ENCODE peak calls at places on chromosomes 1 and 21, in ten cellular contexts. V is sigmoid colon, I is upper lobe of left lung, J is tibial nerve, F is HepG2, L is SK-N-SH, Z is ovary, A is stomach, B is suprapubic skin, M is A549. U is an unnamed sample.

GRCh38 chr1:1173061-1173792 is 453 bp upstream of the TTLL10 start:
- DNase-seq in V (no peak), I (peak), J (no peak), F (no peak), L (no peak), Z (no peak), A (no peak), B (peak), M (no peak), U (no peak)

GRCh38 chr21:43330306-43330881 is 96.5 kb downstream of the SIK1 start:
- DNase-seq in V (no peak), I (no peak), J (no peak), F (no peak), L (no peak), Z (no peak), A (no peak), B (no peak), M (no peak), U (no peak)

GRCh38 chr21:41953831-41954653 is at the start of gene C2CD2:
- DNase-seq in V (peak), I (peak), J (no peak), F (peak), L (peak), Z (peak), A (peak), B (no peak), M (peak), U (peak)

GRCh38 chr1:156765664-156766063 is 1.7 kb upstream of the PRCC start:
- DNase-seq in V (no peak), I (no peak), J (no peak), F (no peak), L (no peak), Z (no peak), A (no peak), B (peak), M (no peak), U (no peak)

GRCh38 chr1:53286950-53287349 is 40.9 kb downstream of the LRP8 start:
- DNase-seq in V (no peak), I (no peak), J (no peak), F (no peak), L (peak), Z (no peak), A (no peak), B (no peak), M (no peak), U (no peak)

GRCh38 chr21:30625449-30625848 is 5.0 kb downstream of the KRTAP20-4 start:
- DNase-seq in V (no peak), I (no peak), J (no peak), F (no peak), L (no peak), Z (no peak), A (no peak), B (no peak), M (no peak), U (no peak)

GRCh38 chr21:40531016-40531415 is 315.9 kb downstream of the DSCAM start:
- DNase-seq in V (no peak), I (no peak), J (no peak), F (no peak), L (no peak), Z (no peak), A (no peak), B (no peak), M (no peak), U (no peak)

GRCh38 chr1:158019177-158019868 is 25.9 kb downstream of the KIRREL1 start:
- DNase-seq in V (peak), I (no peak), J (peak), F (peak), L (no peak), Z (peak), A (no peak), B (no peak), M (peak), U (peak)

GRCh38 chr1:57377731-57378139 is 46.1 kb downstream of the DAB1 start:
- DNase-seq in V (no peak), I (no peak), J (no peak), F (no peak), L (no peak), Z (no peak), A (no peak), B (no peak), M (no peak), U (no peak)

GRCh38 chr1:226643167-226643566 is 94.6 kb downstream of the STUM start:
- DNase-seq in V (peak), I (peak), J (no peak), F (no peak), L (no peak), Z (peak), A (no peak), B (no peak), M (no peak), U (no peak)

GRCh38 chr1:72063364-72063763 is 219.0 kb downstream of the NEGR1 start:
- DNase-seq in V (no peak), I (no peak), J (no peak), F (no peak), L (no peak), Z (no peak), A (no peak), B (no peak), M (no peak), U (no peak)

GRCh38 chr21:37459575-37459974 is 93.0 kb downstream of the DYRK1A start:
- DNase-seq in V (no peak), I (no peak), J (no peak), F (no peak), L (no peak), Z (no peak), A (no peak), B (no peak), M (no peak), U (no peak)

GRCh38 chr1:165257969-165258459 is 98.5 kb downstream of the LMX1A start:
- DNase-seq in V (peak), I (no peak), J (peak), F (peak), L (peak), Z (no peak), A (peak), B (peak), M (peak), U (peak)

GRCh38 chr1:152836881-152837280 is 5.8 kb upstream of the LCE6A start:
- DNase-seq in V (no peak), I (no peak), J (no peak), F (no peak), L (no peak), Z (no peak), A (no peak), B (no peak), M (no peak), U (no peak)

GRCh38 chr1:205939690-205940330 is 3.4 kb downstream of the SLC26A9 start:
- DNase-seq in V (no peak), I (no peak), J (no peak), F (peak), L (peak), Z (no peak), A (peak), B (no peak), M (peak), U (no peak)

GRCh38 chr1:27527223-27527856 is 37.4 kb upstream of the WASF2 start:
- DNase-seq in V (peak), I (no peak), J (peak), F (no peak), L (peak), Z (peak), A (no peak), B (peak), M (peak), U (peak)

GRCh38 chr1:215517441-215517891 is 49.6 kb upstream of the KCTD3 start:
- DNase-seq in V (no peak), I (no peak), J (no peak), F (no peak), L (no peak), Z (no peak), A (no peak), B (no peak), M (peak), U (no peak)

GRCh38 chr1:161787355-161787754 is 21.2 kb downstream of the ATF6 start:
- DNase-seq in V (no peak), I (no peak), J (no peak), F (no peak), L (peak), Z (no peak), A (no peak), B (no peak), M (no peak), U (no peak)

GRCh38 chr1:41588334-41588875 is 103.9 kb upstream of the EDN2 start:
- DNase-seq in V (no peak), I (no peak), J (no peak), F (no peak), L (no peak), Z (no peak), A (peak), B (no peak), M (no peak), U (no peak)

GRCh38 chr1:247112479-247112781 is 8.3 kb upstream of the ZNF669 start:
- DNase-seq in V (no peak), I (no peak), J (no peak), F (no peak), L (no peak), Z (no peak), A (no peak), B (no peak), M (no peak), U (no peak)

GRCh38 chr1:44040856-44041255 is 9.6 kb upstream of the SLC6A9 start:
- DNase-seq in V (no peak), I (no peak), J (no peak), F (no peak), L (no peak), Z (no peak), A (no peak), B (no peak), M (no peak), U (no peak)
- TF ChIP-seq EP300 in V (no peak), I (no peak), J (no peak), F (no peak), L (no peak), Z (no peak), A (no peak), B (no peak), M (no peak), U (no peak)

DNA sequence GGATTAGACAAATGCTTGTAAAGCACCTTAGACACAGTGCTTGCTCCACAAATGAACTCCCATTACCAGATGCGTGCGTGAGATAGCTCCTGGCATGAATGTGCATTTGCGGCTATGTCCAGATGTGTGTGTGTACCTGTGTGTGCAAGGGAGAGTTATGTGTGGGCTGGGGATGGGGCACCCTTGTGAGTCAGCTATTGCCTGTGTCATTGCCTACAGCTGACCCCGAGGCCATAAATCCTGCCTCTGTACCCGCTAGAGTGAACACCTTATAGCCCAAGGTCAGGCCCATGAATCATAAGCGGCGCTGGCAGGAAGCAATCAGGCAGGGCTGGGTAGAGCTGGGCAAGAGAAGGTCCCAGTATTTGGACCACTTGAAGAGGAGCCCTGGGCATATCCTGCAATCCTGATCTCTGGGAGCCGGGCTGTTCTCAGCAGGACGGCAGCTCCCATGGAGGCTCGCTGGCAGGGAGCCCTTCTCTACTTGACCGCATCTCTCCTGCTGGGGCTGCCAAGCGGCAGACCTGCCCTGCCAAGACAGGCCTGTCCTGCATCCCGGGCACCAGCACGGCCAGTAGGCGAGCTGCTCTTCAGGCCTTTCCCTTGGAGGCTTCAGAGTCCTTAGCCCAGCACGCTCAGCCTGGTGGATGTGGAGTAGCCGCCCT is 86.4 kb downstream of the TMEM53 start:
- DNase-seq in V (no peak), I (no peak), J (no peak), F (peak), L (no peak), Z (no peak), A (no peak), B (no peak), M (no peak), U (peak)
- TF ChIP-seq EP300 in V (no peak), I (no peak), J (no peak), F (no peak), L (no peak), Z (no peak), A (no peak), B (no peak), M (no peak), U (no peak)

GRCh38 chr1:63663873-63664272 is 70.7 kb downstream of the PGM1 start:
- DNase-seq in V (no peak), I (no peak), J (no peak), F (no peak), L (no peak), Z (no peak), A (no peak), B (no peak), M (peak), U (no peak)
- TF ChIP-seq EP300 in V (no peak), I (no peak), J (no peak), F (no peak), L (no peak), Z (no peak), A (no peak), B (no peak), M (no peak), U (no peak)

DNA sequence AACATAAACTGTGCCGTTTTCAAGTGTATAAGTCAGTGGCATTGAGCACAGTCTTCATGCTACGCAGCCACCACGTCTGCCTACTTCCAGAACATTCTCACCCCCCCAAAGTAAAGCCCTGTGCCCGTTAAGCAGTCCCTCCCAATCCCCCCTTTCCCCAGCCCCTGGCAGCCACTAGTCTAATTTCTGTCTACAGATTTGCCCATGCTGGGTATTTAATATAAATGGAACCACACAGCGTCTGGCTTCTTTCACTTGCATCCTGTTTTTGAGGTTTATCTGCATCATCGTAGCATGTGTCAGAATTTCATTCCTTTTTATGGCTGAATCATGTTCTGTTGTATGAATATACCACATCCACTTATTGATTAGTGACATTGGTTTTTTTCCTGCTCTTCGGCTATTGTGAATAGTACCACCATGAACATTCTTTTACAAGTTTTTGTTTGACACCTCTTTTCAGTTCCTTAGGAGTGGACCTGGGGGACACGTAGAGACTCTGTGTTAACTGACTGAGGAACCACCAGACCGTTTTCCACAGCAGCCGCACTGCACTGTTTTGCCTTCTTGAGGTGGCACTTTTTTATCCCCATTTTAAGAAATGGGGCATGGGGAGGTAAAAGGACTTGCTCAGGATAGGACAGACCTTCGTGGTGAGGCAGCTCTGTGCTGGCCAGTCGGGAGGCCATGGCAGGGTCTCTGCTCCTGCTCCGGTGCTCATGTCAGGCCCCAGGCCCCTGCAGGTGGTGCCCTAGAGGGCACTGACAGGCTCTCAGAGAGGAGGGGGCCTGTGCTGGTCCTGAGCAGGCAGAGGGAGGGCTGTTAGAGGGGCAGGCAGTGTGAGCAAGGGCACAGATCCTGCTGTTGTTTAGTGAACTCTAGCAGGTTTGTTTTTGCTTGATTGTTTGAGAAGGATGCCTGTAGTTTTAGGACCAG is 123.8 kb downstream of the PCBP3 start:
- DNase-seq in V (no peak), I (no peak), J (no peak), F (no peak), L (peak), Z (no peak), A (no peak), B (no peak), M (no peak), U (no peak)
- TF ChIP-seq EP300 in V (no peak), I (no peak), J (no peak), F (no peak), L (peak), Z (no peak), A (no peak), B (no peak), M (no peak), U (no peak)

GRCh38 chr1:115463347-115463746 is 125.3 kb upstream of the NGF start:
- DNase-seq in V (no peak), I (no peak), J (no peak), F (no peak), L (no peak), Z (no peak), A (no peak), B (no peak), M (no peak), U (no peak)
- TF ChIP-seq EP300 in V (no peak), I (no peak), J (no peak), F (no peak), L (no peak), Z (no peak), A (no peak), B (no peak), M (no peak), U (no peak)

DNA sequence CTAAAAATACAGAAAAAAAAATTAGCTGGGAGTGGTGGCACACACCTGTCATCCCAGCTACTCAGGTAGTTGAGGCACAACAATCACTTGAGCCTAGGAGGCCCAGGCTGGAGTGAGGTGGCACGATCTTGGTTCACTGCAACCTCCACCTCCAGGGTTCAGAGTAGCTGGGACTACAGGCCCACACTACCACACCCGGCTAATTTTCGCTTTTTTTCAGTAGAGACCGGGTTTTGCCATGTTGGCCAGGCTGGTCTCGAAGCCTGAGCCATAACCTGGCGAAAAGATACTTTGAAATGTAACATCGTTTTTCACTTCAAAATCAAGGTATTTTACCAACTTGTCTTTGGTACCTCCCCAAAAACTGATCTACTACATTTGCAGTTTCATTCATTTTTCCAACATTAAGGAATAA is 6.1 kb downstream of the GAS5 start:
- DNase-seq in V (no peak), I (no peak), J (no peak), F (no peak), L (no peak), Z (no peak), A (no peak), B (no peak), M (no peak), U (no peak)
- TF ChIP-seq EP300 in V (no peak), I (no peak), J (no peak), F (no peak), L (no peak), Z (no peak), A (no peak), B (no peak), M (no peak), U (no peak)

DNA sequence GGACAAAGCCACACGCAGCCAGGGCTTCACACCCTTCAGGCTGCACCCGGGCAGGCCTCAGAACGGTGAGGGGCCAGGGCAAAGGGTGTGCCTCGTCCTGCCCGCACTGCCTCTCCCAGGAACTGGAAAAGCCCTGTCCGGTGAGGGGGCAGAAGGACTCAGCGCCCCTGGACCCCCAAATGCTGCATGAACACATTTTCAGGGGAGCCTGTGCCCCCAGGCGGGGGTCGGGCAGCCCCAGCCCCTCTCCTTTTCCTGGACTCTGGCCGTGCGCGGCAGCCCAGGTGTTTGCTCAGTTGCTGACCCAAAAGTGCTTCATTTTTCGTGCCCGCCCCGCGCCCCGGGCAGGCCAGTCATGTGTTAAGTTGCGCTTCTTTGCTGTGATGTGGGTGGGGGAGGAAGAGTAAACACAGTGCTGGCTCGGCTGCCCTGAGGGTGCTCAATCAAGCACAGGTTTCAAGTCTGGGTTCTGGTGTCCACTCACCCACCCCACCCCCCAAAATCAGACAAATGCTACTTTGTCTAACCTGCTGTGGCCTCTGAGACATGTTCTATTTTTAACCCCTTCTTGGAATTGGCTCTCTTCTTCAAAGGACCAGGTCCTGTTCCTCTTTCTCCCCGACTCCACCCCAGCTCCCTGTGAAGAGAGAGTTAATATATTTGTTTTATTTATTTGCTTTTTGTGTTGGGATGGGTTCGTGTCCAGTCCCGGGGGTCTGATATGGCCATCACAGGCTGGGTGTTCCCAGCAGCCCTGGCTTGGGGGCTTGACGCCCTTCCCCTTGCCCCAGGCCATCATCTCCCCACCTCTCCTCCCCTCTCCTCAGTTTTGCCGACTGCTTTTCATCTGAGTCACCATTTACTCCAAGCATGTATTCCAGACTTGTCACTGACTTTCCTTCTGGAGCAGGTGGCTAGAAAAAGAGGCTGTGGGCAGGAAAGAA is 8.1 kb downstream of the PSRC1 start:
- DNase-seq in V (peak), I (peak), J (peak), F (peak), L (peak), Z (no peak), A (peak), B (peak), M (peak), U (peak)
- TF ChIP-seq EP300 in V (no peak), I (no peak), J (peak), F (peak), L (no peak), Z (no peak), A (no peak), B (no peak), M (peak), U (no peak)

U was measured in transverse colon.